ENCODE peak calls at places on chromosomes 7 and 10, in ten cellular contexts. I, S, O, P, U, B, E, F, V and L are unnamed samples.

GRCh38 chr10:110494532-110494931 is 3.2 kb upstream of the DUSP5 start:
- DNase-seq in I (peak; percentile 51), S (no peak), O (no peak), P (no peak), U (no peak), B (no peak), E (no peak), F (no peak), V (no peak), L (no peak)

GRCh38 chr10:84097787-84098353 is 41.4 kb upstream of the GHITM start:
- DNase-seq in I (no peak), S (no peak), O (no peak), P (no peak), U (no peak), B (no peak), E (no peak), F (no peak), V (no peak), L (peak; percentile 22)

GRCh38 chr7:14762552-14762951 is 140.0 kb downstream of the DGKB start:
- DNase-seq in I (no peak), S (no peak), O (no peak), P (no peak), U (no peak), B (no peak), E (no peak), F (no peak), V (no peak), L (no peak)

GRCh38 chr7:29143698-29144203 is 2.6 kb downstream of the CPVL start:
- DNase-seq in I (no peak), S (no peak), O (no peak), P (no peak), U (no peak), B (no peak), E (no peak), F (no peak), V (no peak), L (no peak)

GRCh38 chr10:119413738-119414611 is 128.5 kb downstream of the RGS10 start:
- DNase-seq in I (no peak), S (no peak), O (no peak), P (no peak), U (no peak), B (no peak), E (peak; percentile 72), F (no peak), V (no peak), L (peak; percentile 83)

GRCh38 chr7:151168022-151168786 is 710 bp upstream of the GBX1 start:
- DNase-seq in I (peak; percentile 74), S (peak; percentile 45), O (peak; percentile 51), P (no peak), U (peak; percentile 21), B (peak; percentile 90), E (peak; percentile 66), F (no peak), V (no peak), L (peak; percentile 65)

GRCh38 chr7:39271386-39271785 is 293.7 kb downstream of the POU6F2 start:
- DNase-seq in I (no peak), S (no peak), O (no peak), P (no peak), U (peak; percentile 66), B (peak; percentile 38), E (peak; percentile 58), F (no peak), V (peak; percentile 53), L (peak; percentile 58)

GRCh38 chr7:20241491-20242261 is 24.5 kb upstream of the MACC1 start:
- DNase-seq in I (no peak), S (no peak), O (no peak), P (no peak), U (peak; percentile 30), B (no peak), E (no peak), F (peak; percentile 43), V (peak; percentile 50), L (no peak)

GRCh38 chr10:5094265-5095205 is at the start of gene AKR1C3:
- DNase-seq in I (peak; percentile 69), S (no peak), O (no peak), P (no peak), U (peak; percentile 82), B (peak; percentile 21), E (no peak), F (peak; percentile 53), V (no peak), L (peak; percentile 62)

GRCh38 chr10:69406302-69406811 is 10.4 kb downstream of the TACR2 start:
- DNase-seq in I (peak; percentile 69), S (no peak), O (no peak), P (peak; percentile 57), U (peak; percentile 75), B (no peak), E (peak; percentile 73), F (no peak), V (no peak), L (peak; percentile 51)

GRCh38 chr7:65809259-65809981 is 63.5 kb upstream of the VKORC1L1 start:
- DNase-seq in I (no peak), S (no peak), O (no peak), P (no peak), U (no peak), B (no peak), E (no peak), F (no peak), V (no peak), L (peak; percentile 46)

GRCh38 chr10:69650589-69651261 is 20.7 kb downstream of the FAM241B start:
- DNase-seq in I (no peak), S (no peak), O (no peak), P (no peak), U (no peak), B (no peak), E (no peak), F (no peak), V (no peak), L (no peak)

GRCh38 chr10:78338717-78339116 is 305.1 kb downstream of the RPS24 start:
- DNase-seq in I (peak; percentile 24), S (no peak), O (no peak), P (no peak), U (no peak), B (no peak), E (no peak), F (no peak), V (peak; percentile 0), L (no peak)

GRCh38 chr7:13050703-13051102 is 363.3 kb downstream of the ARL4A start:
- DNase-seq in I (no peak), S (no peak), O (no peak), P (no peak), U (peak; percentile 33), B (no peak), E (no peak), F (no peak), V (no peak), L (no peak)

GRCh38 chr7:154953006-154953684 is 49.8 kb downstream of the PAXIP1 start:
- DNase-seq in I (peak; percentile 75), S (peak; percentile 44), O (peak; percentile 43), P (peak; percentile 39), U (peak; percentile 49), B (peak; percentile 71), E (peak; percentile 66), F (no peak), V (no peak), L (peak; percentile 51)

GRCh38 chr10:31186225-31187010 is 132.6 kb upstream of the ZEB1 start:
- DNase-seq in I (peak; percentile 66), S (no peak), O (no peak), P (no peak), U (no peak), B (no peak), E (no peak), F (no peak), V (no peak), L (peak; percentile 67)

GRCh38 chr7:75637854-75638606 is 100.7 kb downstream of the HIP1 start:
- DNase-seq in I (no peak), S (no peak), O (no peak), P (no peak), U (no peak), B (no peak), E (no peak), F (no peak), V (no peak), L (peak; percentile 31)

GRCh38 chr7:31935671-31936070 is 134.5 kb downstream of the PDE1C start:
- DNase-seq in I (no peak), S (no peak), O (no peak), P (no peak), U (no peak), B (no peak), E (no peak), F (no peak), V (no peak), L (peak; percentile 14)

GRCh38 chr7:55021951-55022617 is 3.3 kb downstream of the EGFR start:
- DNase-seq in I (no peak), S (no peak), O (no peak), P (no peak), U (no peak), B (no peak), E (peak; percentile 42), F (peak; percentile 52), V (no peak), L (no peak)

GRCh38 chr7:74355091-74355490 is 65.9 kb downstream of the CLIP2 start:
- DNase-seq in I (no peak), S (no peak), O (no peak), P (no peak), U (peak; percentile 98), B (no peak), E (peak; percentile 43), F (peak; percentile 55), V (no peak), L (no peak)

GRCh38 chr7:83413831-83414230 is 235.1 kb downstream of the SEMA3E start:
- DNase-seq in I (no peak), S (no peak), O (no peak), P (no peak), U (no peak), B (no peak), E (no peak), F (no peak), V (no peak), L (peak; percentile 36)

GRCh38 chr7:106358103-106358663 is 73.4 kb upstream of the NAMPT start:
- DNase-seq in I (no peak), S (no peak), O (no peak), P (no peak), U (peak; percentile 67), B (no peak), E (no peak), F (no peak), V (no peak), L (no peak)

GRCh38 chr7:67406941-67407340 is 410.3 kb downstream of the TYW1 start:
- DNase-seq in I (no peak), S (no peak), O (no peak), P (peak; percentile 20), U (no peak), B (no peak), E (no peak), F (no peak), V (peak; percentile 34), L (no peak)

GRCh38 chr10:92239185-92239599 is 51.7 kb downstream of the CPEB3 start:
- DNase-seq in I (no peak), S (no peak), O (no peak), P (no peak), U (no peak), B (no peak), E (no peak), F (no peak), V (peak; percentile 10), L (no peak)

GRCh38 chr10:104291439-104291951 is 22.5 kb downstream of the GSTO2 start:
- DNase-seq in I (peak; percentile 88), S (peak; percentile 75), O (peak; percentile 84), P (peak; percentile 91), U (peak; percentile 87), B (peak; percentile 96), E (peak; percentile 94), F (peak; percentile 93), V (peak; percentile 86), L (peak; percentile 94)

GRCh38 chr10:71082930-71083329 is 129.4 kb upstream of the UNC5B start:
- DNase-seq in I (peak; percentile 31), S (no peak), O (no peak), P (no peak), U (no peak), B (no peak), E (no peak), F (no peak), V (no peak), L (no peak)

GRCh38 chr10:78700816-78701520 is 367.8 kb upstream of the ZMIZ1 start:
- DNase-seq in I (no peak), S (no peak), O (no peak), P (no peak), U (no peak), B (no peak), E (no peak), F (no peak), V (no peak), L (no peak)

GRCh38 chr10:33237736-33238624 is 96.5 kb downstream of the NRP1 start:
- DNase-seq in I (peak; percentile 92), S (no peak), O (no peak), P (no peak), U (peak; percentile 98), B (no peak), E (no peak), F (peak; percentile 89), V (no peak), L (no peak)